ENCODE peak calls at places on chromosomes 5 and 9, in eight cellular contexts. G is heart right ventricle, U is uterus, P is fibroblast of lung, A is PC-3, Z is ascending aorta, S is A673, H is esophagus squamous epithelium. C is an unnamed sample. For H3K4me1, the result is how much of the 10 kb centered on the place peaks cover.

GRCh38 chr5:15304066-15304731 is 195.8 kb upstream of the FBXL7 start:
- DNase-seq in G (no peak), U (no peak), P (no peak), A (no peak), Z (no peak), S (no peak), H (no peak), C (no peak)

GRCh38 chr5:28779161-28779754 is 1740.9 kb upstream of the CDH9 start:
- DNase-seq in G (no peak), U (no peak), P (no peak), A (peak), Z (no peak), S (peak), H (no peak), C (peak)

GRCh38 chr9:80305136-80305535 is 733.4 kb downstream of the TLE4 start:
- DNase-seq in G (no peak), U (no peak), P (no peak), A (no peak), Z (no peak), S (no peak), H (no peak), C (no peak)

GRCh38 chr9:18493361-18494015 is 19.5 kb downstream of the ADAMTSL1 start:
- DNase-seq in G (no peak), U (no peak), P (peak), A (peak), Z (no peak), S (no peak), H (no peak), C (peak)

GRCh38 chr5:179186801-179187200 is 126.6 kb downstream of the ZNF354C start:
- DNase-seq in G (no peak), U (no peak), P (no peak), A (no peak), Z (no peak), S (no peak), H (no peak), C (no peak)

GRCh38 chr9:108053555-108054061 is 564.0 kb upstream of the KLF4 start:
- DNase-seq in G (peak), U (peak), P (peak), A (no peak), Z (no peak), S (peak), H (no peak), C (no peak)

GRCh38 chr9:23596913-23597634 is 229.0 kb downstream of the ELAVL2 start:
- DNase-seq in G (no peak), U (no peak), P (no peak), A (no peak), Z (no peak), S (no peak), H (no peak), C (no peak)

GRCh38 chr9:120845255-120845654 is 2.5 kb upstream of the PSMD5 start:
- DNase-seq in G (no peak), U (no peak), P (peak), A (no peak), Z (no peak), S (no peak), H (no peak), C (no peak)

GRCh38 chr5:1800470-1801060 is 642 bp upstream of the NDUFS6 start:
- DNase-seq in G (no peak), U (no peak), P (peak), A (peak), Z (no peak), S (peak), H (no peak), C (no peak)

GRCh38 chr9:739362-739761 is 102.1 kb upstream of the DMRT1 start:
- DNase-seq in G (no peak), U (no peak), P (no peak), A (no peak), Z (no peak), S (no peak), H (no peak), C (no peak)

GRCh38 chr9:25960235-25960634 is 282.0 kb upstream of the TUSC1 start:
- DNase-seq in G (no peak), U (no peak), P (no peak), A (no peak), Z (no peak), S (no peak), H (no peak), C (no peak)

GRCh38 chr9:80259079-80259478 is 687.3 kb downstream of the TLE4 start:
- DNase-seq in G (no peak), U (no peak), P (no peak), A (no peak), Z (no peak), S (no peak), H (no peak), C (no peak)

GRCh38 chr9:128103589-128103962 is 24.0 kb downstream of the PTGES2 start:
- DNase-seq in G (no peak), U (no peak), P (no peak), A (no peak), Z (no peak), S (no peak), H (no peak), C (no peak)

GRCh38 chr5:133421394-133421793 is 190.9 kb downstream of the FSTL4 start:
- DNase-seq in G (no peak), U (no peak), P (no peak), A (peak), Z (no peak), S (peak), H (no peak), C (no peak)

DNA sequence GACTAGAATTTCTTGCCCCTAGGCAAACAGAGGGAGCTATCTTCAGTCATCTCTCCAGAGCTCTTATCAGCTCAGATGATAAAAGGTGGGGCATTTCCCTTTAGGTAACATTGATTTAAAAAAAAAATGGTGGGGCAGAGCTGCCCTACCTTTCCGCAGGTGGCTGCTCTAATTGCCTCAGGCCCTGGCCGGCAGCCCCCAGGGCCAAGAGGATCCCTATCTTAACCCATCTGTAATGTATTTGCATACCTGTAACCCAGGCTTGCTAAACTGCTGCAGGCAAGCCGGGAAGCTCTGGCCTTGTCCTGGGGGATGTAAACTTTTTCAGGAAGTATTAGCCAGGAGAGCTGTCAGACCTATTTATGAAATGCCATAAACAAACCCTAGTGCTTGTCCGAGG is 21.0 kb upstream of the ZSWIM6 start:
- DNase-seq in G (no peak), U (no peak), P (no peak), A (no peak), Z (no peak), S (no peak), H (no peak), C (no peak)
- H3K4me1 ChIP-seq in G (under half), U (under half), P (under half), A (half or more), Z (under half), S (under half), H (under half), C (under half)

GRCh38 chr9:104896131-104896530 is 31.8 kb downstream of the ABCA1 start:
- DNase-seq in G (no peak), U (no peak), P (peak), A (no peak), Z (no peak), S (no peak), H (no peak), C (no peak)
- H3K4me1 ChIP-seq in G (under half), U (under half), P (under half), A (under half), Z (under half), S (under half), H (under half), C (under half)

GRCh38 chr5:65186646-65187227 is 295.0 kb downstream of the ADAMTS6 start:
- DNase-seq in G (no peak), U (no peak), P (no peak), A (no peak), Z (no peak), S (no peak), H (no peak), C (no peak)

GRCh38 chr5:65184780-65185179 is 296.9 kb downstream of the ADAMTS6 start:
- DNase-seq in G (no peak), U (no peak), P (no peak), A (no peak), Z (no peak), S (no peak), H (no peak), C (no peak)

GRCh38 chr5:65190328-65191053 is 291.2 kb downstream of the ADAMTS6 start:
- DNase-seq in G (no peak), U (no peak), P (peak), A (peak), Z (no peak), S (no peak), H (no peak), C (peak)

GRCh38 chr5:65185468-65185867 is 296.3 kb downstream of the ADAMTS6 start:
- DNase-seq in G (no peak), U (no peak), P (no peak), A (no peak), Z (no peak), S (no peak), H (no peak), C (no peak)
- H3K4me1 ChIP-seq in G (under half), U (under half), P (under half), A (under half), Z (under half), S (under half), H (under half), C (under half)

DNA sequence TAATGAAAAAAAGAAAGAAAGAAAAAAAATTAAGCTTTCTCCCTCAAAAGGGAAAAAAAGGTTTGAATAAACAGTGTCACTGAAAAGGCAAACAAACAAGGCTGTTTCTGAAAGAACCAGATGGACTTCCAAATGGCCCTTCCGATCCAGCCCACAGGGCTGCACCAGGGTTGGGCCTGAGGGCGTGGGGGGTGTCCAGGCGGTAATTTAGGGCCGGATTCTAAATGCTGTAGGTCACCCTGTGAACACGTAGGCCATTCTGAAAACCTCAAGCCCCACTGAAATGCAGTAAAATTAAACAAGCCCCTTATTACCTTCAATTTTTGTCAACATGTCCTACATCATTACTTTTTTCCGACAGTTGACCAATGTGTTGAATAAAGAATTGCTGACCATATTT is 132.1 kb downstream of the HSD17B3 start:
- DNase-seq in G (no peak), U (no peak), P (peak), A (no peak), Z (no peak), S (no peak), H (no peak), C (no peak)
- H3K4me1 ChIP-seq in G (under half), U (under half), P (under half), A (under half), Z (under half), S (under half), H (under half), C (under half)